ENCODE peak calls at places on chromosome 10, in eight cellular contexts. E, J, Q, R, O, U, V and W are unnamed samples.
A peak's percentile ranks its signal among the peaks of the same experiment; 100 is the strongest.

GRCh38 chr10:71266147-71266917 is 52.7 kb upstream of the SLC29A3 start:
- DNase-seq in O (peak; percentile 66), E (peak; percentile 96), U (no peak), V (no peak), J (no peak), Q (no peak), R (peak; percentile 80), W (no peak)

GRCh38 chr10:114258274-114258840 is 19.3 kb downstream of the VWA2 start:
- DNase-seq in J (no peak), Q (peak; percentile 58), O (no peak), E (peak; percentile 31), U (no peak), V (no peak), R (no peak), W (no peak)

GRCh38 chr10:23157691-23158369 is 34.3 kb upstream of the PTF1A start:
- DNase-seq in J (peak; percentile 33), U (no peak), Q (no peak), V (no peak), O (no peak), E (peak; percentile 47), R (no peak), W (no peak)

GRCh38 chr10:9734218-9734617 is 1283.5 kb upstream of the CELF2 start:
- DNase-seq in E (no peak), J (no peak), O (no peak), R (no peak), Q (no peak), V (no peak), U (no peak), W (no peak)

GRCh38 chr10:116132716-116133420 is 140.1 kb downstream of the GFRA1 start:
- DNase-seq in O (no peak), Q (no peak), V (no peak), U (no peak), E (no peak), R (no peak), J (no peak), W (no peak)

GRCh38 chr10:110275140-110275729 is 29.5 kb downstream of the SMNDC1 start:
- DNase-seq in J (no peak), E (no peak), Q (no peak), U (peak; percentile 22), V (no peak), R (no peak), O (no peak), W (no peak)

GRCh38 chr10:71985542-71986250 is 21.5 kb downstream of the CHST3 start:
- DNase-seq in U (no peak), V (peak; percentile 86), E (peak; percentile 96), Q (no peak), R (no peak), O (no peak), J (no peak), W (peak; percentile 53)

GRCh38 chr10:35910234-35910633 is 268.1 kb upstream of the FZD8 start:
- DNase-seq in O (no peak), U (no peak), R (no peak), Q (no peak), J (peak; percentile 92), E (peak; percentile 88), V (no peak), W (no peak)

GRCh38 chr10:78903351-78903940 is 165.3 kb upstream of the ZMIZ1 start:
- DNase-seq in U (no peak), E (no peak), R (no peak), O (no peak), V (peak; percentile 40), Q (peak; percentile 11), J (no peak), W (no peak)

GRCh38 chr10:84258034-84258695 is 13.3 kb downstream of the RGR start:
- DNase-seq in O (no peak), J (no peak), R (no peak), U (no peak), Q (no peak), V (no peak), E (no peak), W (no peak)

GRCh38 chr10:16436367-16436757 is 448 bp upstream of the PTER start:
- DNase-seq in E (no peak), J (no peak), O (peak; percentile 20), R (no peak), V (no peak), U (no peak), Q (no peak), W (peak; percentile 51)

GRCh38 chr10:112519129-112519761 is 72.2 kb downstream of the VTI1A start:
- DNase-seq in V (no peak), J (peak; percentile 58), Q (peak; percentile 29), U (no peak), R (no peak), O (no peak), E (no peak), W (no peak)

GRCh38 chr10:101385866-101386658 is 32.1 kb downstream of the BTRC start:
- DNase-seq in Q (no peak), V (no peak), J (no peak), E (peak; percentile 17), R (no peak), O (no peak), U (no peak), W (no peak)

GRCh38 chr10:46255696-46256355 is 31.0 kb upstream of the ANTXRL start:
- DNase-seq in J (peak; percentile 40), E (peak; percentile 3), U (peak; percentile 19), R (peak; percentile 86), Q (peak; percentile 76), V (peak; percentile 81), O (peak; percentile 86), W (peak; percentile 76)

GRCh38 chr10:97517778-97518561 is 19.2 kb downstream of the UBTD1 start:
- DNase-seq in O (no peak), E (no peak), R (no peak), V (no peak), J (peak; percentile 71), U (no peak), Q (no peak), W (no peak)

DNA sequence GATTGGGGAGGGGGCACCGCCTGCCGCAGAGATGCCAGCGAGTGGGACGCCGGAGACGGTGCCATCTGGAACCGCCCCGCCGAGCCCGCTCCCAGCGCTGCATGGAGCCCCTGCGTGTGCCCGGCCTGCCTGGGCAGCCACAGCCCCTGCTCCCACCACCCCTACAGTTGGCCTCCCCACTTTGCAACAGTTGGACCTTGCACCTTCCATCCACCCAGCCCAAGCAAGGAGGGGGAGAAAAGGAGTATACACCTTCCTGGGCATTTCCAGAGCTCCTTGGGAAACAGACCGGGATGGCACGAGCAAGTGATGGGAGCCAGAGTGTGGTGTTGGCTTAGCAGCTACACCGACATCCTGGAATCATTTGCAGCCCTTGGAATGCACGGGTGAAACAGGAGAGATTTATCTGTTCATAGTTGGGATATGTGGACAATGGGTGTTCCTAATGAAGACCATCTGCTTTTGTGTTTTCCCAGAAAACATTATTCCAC is 10.5 kb downstream of the EBF3 start:
- DNase-seq in V (peak; percentile 64), U (no peak), J (no peak), O (no peak), Q (no peak), E (no peak), R (no peak), W (no peak)
- H3K4me3 ChIP-seq in V (no peak overlapping the region), U (no peak overlapping the region), J (no peak overlapping the region), O (no peak overlapping the region), Q (no peak overlapping the region), E (no peak overlapping the region), R (no peak overlapping the region), W (no peak overlapping the region)

GRCh38 chr10:34704526-34705184 is 110.4 kb downstream of the PARD3 start:
- DNase-seq in R (no peak), O (no peak), E (no peak), Q (no peak), J (no peak), V (no peak), U (no peak), W (no peak)
- H3K4me1 ChIP-seq in R (peaks cover 34% of the 10 kb centered on the region), O (no peaks in the 10 kb centered on the region), E (peaks cover under 1% of the 10 kb centered on the region), Q (no peaks in the 10 kb centered on the region), J (peaks cover 34% of the 10 kb centered on the region), V (peaks cover 72% of the 10 kb centered on the region), U (no peaks in the 10 kb centered on the region), W (peaks cover 65% of the 10 kb centered on the region)

DNA sequence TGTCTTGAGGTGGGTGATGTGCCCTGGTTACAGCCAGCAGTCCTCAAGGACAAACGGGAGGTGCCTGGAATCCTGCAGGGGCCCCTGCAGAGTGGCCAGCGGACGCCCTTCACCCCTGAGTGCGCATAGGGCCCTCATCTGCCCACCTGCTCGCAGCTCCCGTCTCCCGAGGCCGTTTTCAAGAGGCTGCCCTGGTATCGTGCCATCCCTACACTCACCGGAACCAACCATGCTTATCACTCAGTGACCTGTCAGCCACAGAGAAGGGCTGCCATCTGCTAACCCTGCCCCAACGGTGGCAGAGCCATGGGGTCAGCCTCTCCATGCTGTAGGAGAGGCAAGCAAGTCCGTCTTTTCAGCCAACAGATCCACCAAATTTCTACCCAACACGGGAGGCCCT is 122.0 kb downstream of the FAM53B start:
- DNase-seq in R (no peak), E (no peak), V (no peak), Q (no peak), U (no peak), O (no peak), J (no peak), W (no peak)
- H3K27ac ChIP-seq in R (no peak overlapping the region), E (no peak overlapping the region), V (no peak overlapping the region), Q (no peak overlapping the region), U (no peak overlapping the region), O (no peak overlapping the region), J (no peak overlapping the region), W (no peak overlapping the region)

DNA sequence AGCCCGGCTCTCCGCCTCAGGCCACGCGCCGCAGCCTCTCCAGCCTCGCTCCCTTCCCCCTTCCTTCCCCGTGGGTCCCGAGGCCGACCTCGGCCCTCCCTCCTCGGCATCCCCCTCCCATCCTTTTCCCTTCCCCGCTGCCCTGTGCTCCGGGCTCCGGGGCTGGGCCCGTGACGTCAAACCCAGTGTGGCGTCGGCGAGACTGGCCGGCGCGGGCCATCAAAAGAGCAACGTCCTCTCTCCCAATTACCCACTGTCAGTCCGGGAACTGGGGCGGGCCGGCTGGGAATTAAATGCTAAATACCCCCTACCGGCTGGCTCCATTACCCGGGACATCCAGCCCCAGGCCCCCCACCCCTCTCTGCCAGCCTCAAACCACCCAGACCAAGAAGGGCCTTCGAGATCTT is 2.6 kb upstream of the GATA3 start:
- DNase-seq in E (no peak), R (no peak), Q (no peak), V (peak; percentile 59), U (no peak), J (peak; percentile 66), O (peak; percentile 34), W (no peak)
- H3K4me3 ChIP-seq in E (no peak overlapping the region), R (no peak overlapping the region), Q (no peak overlapping the region), V (no peak overlapping the region), U (no peak overlapping the region), J (peak overlapping the region; percentile 34), O (no peak overlapping the region), W (no peak overlapping the region)

DNA sequence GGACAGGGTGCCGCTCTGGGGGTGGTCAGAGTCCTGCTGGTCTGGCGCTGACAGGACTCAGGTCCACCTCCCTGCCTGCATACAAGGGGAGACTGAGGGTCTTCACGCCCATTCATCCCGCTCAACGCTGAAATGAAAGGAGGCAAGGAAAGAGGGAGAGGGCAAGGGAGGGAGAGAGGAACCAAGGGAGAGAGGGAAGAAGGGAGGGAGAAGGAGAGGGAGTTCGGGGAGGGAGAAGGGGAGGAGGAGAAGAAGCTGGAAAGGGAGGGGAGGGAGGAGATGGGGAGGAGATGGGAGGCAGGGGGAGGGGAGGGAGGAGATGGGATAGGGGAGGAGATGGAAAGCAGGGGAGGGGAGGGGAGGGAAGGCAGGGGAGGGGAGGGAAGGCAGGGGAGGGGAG is 69.4 kb upstream of the INPP5A start:
- DNase-seq in V (no peak), O (no peak), U (no peak), R (no peak), E (no peak), J (no peak), Q (no peak), W (no peak)
- H3K4me1 ChIP-seq in V (peaks cover 78% of the 10 kb centered on the region), O (no peaks in the 10 kb centered on the region), U (no peaks in the 10 kb centered on the region), R (peaks cover 13% of the 10 kb centered on the region), E (peaks cover 2% of the 10 kb centered on the region), J (no peaks in the 10 kb centered on the region), Q (peaks cover 20% of the 10 kb centered on the region), W (peaks cover 39% of the 10 kb centered on the region)

GRCh38 chr10:12351447-12351846 is 2.1 kb downstream of the CAMK1D start:
- DNase-seq in V (no peak), U (no peak), Q (peak; percentile 28), E (no peak), J (no peak), R (peak; percentile 77), O (peak; percentile 33), W (no peak)
- H3K27ac ChIP-seq in V (no peak overlapping the region), U (no peak overlapping the region), Q (no peak overlapping the region), E (no peak overlapping the region), J (no peak overlapping the region), R (no peak overlapping the region), O (no peak overlapping the region), W (no peak overlapping the region)